ENCODE peak calls at places on chromosomes 16 and 17, in seven cellular contexts. H, M, A, B, T, O and V are unnamed samples.

GRCh38 chr17:83064021-83064731 is 15.2 kb upstream of the METRNL start:
- DNase-seq in M (no peak), H (no peak), O (no peak), B (no peak), T (no peak), A (no peak), V (no peak)

GRCh38 chr17:39938140-39938869 is 10.8 kb downstream of the LRRC3C start:
- DNase-seq in T (no peak), A (no peak), H (no peak), B (no peak), O (no peak), M (no peak), V (no peak)

GRCh38 chr17:80861892-80862291 is 129.7 kb upstream of the CHMP6 start:
- DNase-seq in O (no peak), A (no peak), B (peak), T (no peak), H (peak), M (peak), V (no peak)

GRCh38 chr16:13414154-13414553 is 505.8 kb upstream of the ERCC4 start:
- DNase-seq in M (no peak), O (no peak), B (no peak), A (no peak), T (no peak), H (peak), V (no peak)

GRCh38 chr16:20061132-20061531 is 12.6 kb downstream of the GPR139 start:
- DNase-seq in O (no peak), B (no peak), H (no peak), T (no peak), M (no peak), A (no peak), V (no peak)

GRCh38 chr17:49851387-49852291 is 3.8 kb upstream of the TAC4 start:
- DNase-seq in M (peak), O (peak), T (no peak), A (peak), H (peak), B (peak), V (peak)

GRCh38 chr16:25157476-25157875 is 45.9 kb downstream of the LCMT1 start:
- DNase-seq in H (no peak), T (no peak), B (no peak), O (no peak), M (no peak), A (no peak), V (no peak)

GRCh38 chr17:11488407-11488806 is 109.9 kb upstream of the DNAH9 start:
- DNase-seq in M (no peak), O (no peak), H (no peak), T (no peak), B (no peak), A (no peak), V (no peak)

GRCh38 chr17:14873540-14873939 is 391.6 kb downstream of the PMP22 start:
- DNase-seq in T (no peak), B (no peak), O (no peak), A (no peak), H (no peak), M (no peak), V (no peak)

GRCh38 chr17:68011199-68011665 is 15.0 kb upstream of the C17orf58 start:
- DNase-seq in T (no peak), M (peak), H (peak), B (peak), A (no peak), O (peak), V (no peak)

GRCh38 chr16:73434621-73435020 is 386.7 kb upstream of the ZFHX3 start:
- DNase-seq in M (no peak), O (no peak), A (no peak), H (no peak), B (no peak), T (no peak), V (no peak)

GRCh38 chr17:79438936-79439335 is 171.9 kb downstream of the RBFOX3 start:
- DNase-seq in H (no peak), O (no peak), T (no peak), B (no peak), M (no peak), A (no peak), V (no peak)

GRCh38 chr16:64017789-64018188 is 1104.1 kb downstream of the CDH11 start:
- DNase-seq in H (no peak), O (no peak), B (no peak), T (no peak), A (no peak), M (no peak), V (no peak)

GRCh38 chr17:19940722-19941464 is 36.7 kb downstream of the AKAP10 start:
- DNase-seq in T (no peak), A (no peak), H (peak), B (no peak), O (no peak), M (no peak), V (no peak)

GRCh38 chr16:23952128-23953041 is 116.6 kb downstream of the PRKCB start:
- DNase-seq in T (no peak), H (no peak), O (peak), B (peak), A (no peak), M (no peak), V (peak)

GRCh38 chr17:68184141-68184571 is 63.7 kb upstream of the AMZ2 start:
- DNase-seq in M (no peak), T (no peak), A (no peak), O (no peak), B (no peak), H (peak), V (peak)

GRCh38 chr16:50806099-50807062 is 64.5 kb downstream of the CYLD start:
- DNase-seq in A (peak), M (peak), O (peak), T (peak), H (peak), B (peak), V (peak)

GRCh38 chr16:64997121-64997520 is 124.7 kb downstream of the CDH11 start:
- DNase-seq in B (no peak), T (no peak), H (no peak), A (no peak), M (no peak), O (no peak), V (no peak)

GRCh38 chr16:72637306-72637705 is 410.6 kb downstream of the ZFHX3 start:
- DNase-seq in M (no peak), B (no peak), A (no peak), H (peak), O (no peak), T (peak), V (no peak)

GRCh38 chr16:74577882-74578366 is 29.0 kb downstream of the GLG1 start:
- DNase-seq in T (no peak), B (no peak), M (no peak), H (peak), A (no peak), O (no peak), V (no peak)

GRCh38 chr16:3950343-3951193 is 70.1 kb upstream of the CREBBP start:
- DNase-seq in O (no peak), B (no peak), A (peak), H (peak), M (no peak), T (peak), V (peak)

GRCh38 chr16:48223490-48223889 is 20.6 kb upstream of the LONP2 start:
- DNase-seq in M (no peak), H (no peak), B (no peak), T (no peak), A (no peak), O (no peak), V (no peak)

GRCh38 chr16:88014201-88014781 is 63.1 kb downstream of the BANP start:
- DNase-seq in B (no peak), M (no peak), A (no peak), T (no peak), O (no peak), H (no peak), V (no peak)

GRCh38 chr16:52492789-52493357 is 54.1 kb downstream of the TOX3 start:
- DNase-seq in H (no peak), O (no peak), B (no peak), T (no peak), M (no peak), A (no peak), V (no peak)

GRCh38 chr17:73650147-73650546 is 5.9 kb upstream of the SDK2 start:
- DNase-seq in B (no peak), O (no peak), M (peak), A (no peak), H (no peak), T (no peak), V (peak)

GRCh38 chr17:1645207-1646171 is at the start of gene SCARF1:
- DNase-seq in H (no peak), T (no peak), O (peak), M (no peak), A (no peak), B (no peak), V (no peak)

GRCh38 chr17:49549311-49549605 is 26.4 kb upstream of the NXPH3 start:
- DNase-seq in A (no peak), M (no peak), O (no peak), T (no peak), B (no peak), H (no peak), V (peak)

GRCh38 chr16:4529085-4530060 is 9.2 kb downstream of the CDIP1 start:
- DNase-seq in T (peak), M (peak), O (peak), H (no peak), A (no peak), B (no peak), V (no peak)

GRCh38 chr16:28304214-28304613 is 11.9 kb downstream of the SBK1 start:
- DNase-seq in M (peak), O (peak), H (peak), T (no peak), A (no peak), B (no peak), V (no peak)

GRCh38 chr17:37212184-37212583 is 163.6 kb upstream of the C17orf78 start:
- DNase-seq in A (no peak), H (no peak), B (no peak), M (no peak), O (no peak), T (no peak), V (no peak)

GRCh38 chr17:52170963-52171572 is 12.6 kb upstream of the CA10 start:
- DNase-seq in M (peak), T (no peak), O (peak), B (no peak), A (no peak), H (peak), V (no peak)

GRCh38 chr17:7213895-7214299 is 5.7 kb downstream of the DLG4 start:
- DNase-seq in H (peak), B (peak), O (peak), A (peak), T (no peak), M (peak), V (peak)

GRCh38 chr17:19306160-19307111 is 56.1 kb downstream of the B9D1 start:
- DNase-seq in A (no peak), T (no peak), B (peak), O (peak), H (no peak), M (no peak), V (no peak)

GRCh38 chr17:40532520-40533253 is 31.3 kb upstream of the TNS4 start:
- DNase-seq in B (no peak), O (no peak), M (no peak), T (no peak), A (no peak), H (no peak), V (peak)